ENCODE peak calls at places on chromosome 16, in six cellular contexts. One of them, this sample, is unnamed.
A peak's percentile ranks its signal among the peaks of the same experiment; 100 is the strongest.

GRCh38 chr16:57807968-57808528 is 5.8 kb upstream of the KIFC3 start:
- DNase-seq in body of pancreas: peak; percentile 92
- DNase-seq in foreskin melanocyte: no peak
- DNase-seq in skeletal muscle cell: peak; percentile 53
- DNase-seq in AG04449: peak; percentile 80
- DNase-seq in progenitor cell of endocrine pancreas: peak; percentile 27
- DNase-seq in this sample: no peak

GRCh38 chr16:49437344-49437743 is 63.7 kb downstream of the C16orf78 start:
- DNase-seq in AG04449: no peak
- DNase-seq in foreskin melanocyte: no peak
- DNase-seq in skeletal muscle cell: no peak
- DNase-seq in progenitor cell of endocrine pancreas: no peak
- DNase-seq in body of pancreas: no peak
- DNase-seq in this sample: no peak

GRCh38 chr16:58814348-58814801 is 80.3 kb upstream of the GOT2 start:
- DNase-seq in foreskin melanocyte: peak; percentile 46
- DNase-seq in AG04449: no peak
- DNase-seq in progenitor cell of endocrine pancreas: peak; percentile 21
- DNase-seq in body of pancreas: peak; percentile 34
- DNase-seq in skeletal muscle cell: no peak
- DNase-seq in this sample: no peak

GRCh38 chr16:49924078-49924477 is 68.2 kb upstream of the ZNF423 start:
- DNase-seq in foreskin melanocyte: no peak
- DNase-seq in skeletal muscle cell: no peak
- DNase-seq in body of pancreas: no peak
- DNase-seq in AG04449: no peak
- DNase-seq in progenitor cell of endocrine pancreas: no peak
- DNase-seq in this sample: no peak

GRCh38 chr16:65657556-65657955 is 535.7 kb upstream of the CDH11 start:
- DNase-seq in body of pancreas: no peak
- DNase-seq in progenitor cell of endocrine pancreas: no peak
- DNase-seq in skeletal muscle cell: no peak
- DNase-seq in AG04449: no peak
- DNase-seq in foreskin melanocyte: no peak
- DNase-seq in this sample: no peak

GRCh38 chr16:10485698-10486382 is 94.6 kb downstream of the EMP2 start:
- DNase-seq in skeletal muscle cell: no peak
- DNase-seq in AG04449: no peak
- DNase-seq in body of pancreas: no peak
- DNase-seq in progenitor cell of endocrine pancreas: no peak
- DNase-seq in foreskin melanocyte: no peak
- DNase-seq in this sample: no peak

GRCh38 chr16:55250641-55251550 is 73.1 kb upstream of the IRX6 start:
- DNase-seq in AG04449: no peak
- DNase-seq in skeletal muscle cell: no peak
- DNase-seq in foreskin melanocyte: no peak
- DNase-seq in body of pancreas: no peak
- DNase-seq in progenitor cell of endocrine pancreas: no peak
- DNase-seq in this sample: no peak

GRCh38 chr16:57627184-57627871 is 1.1 kb upstream of the ADGRG1 start:
- DNase-seq in skeletal muscle cell: peak; percentile 59
- DNase-seq in body of pancreas: no peak
- DNase-seq in progenitor cell of endocrine pancreas: no peak
- DNase-seq in foreskin melanocyte: no peak
- DNase-seq in AG04449: peak; percentile 54
- DNase-seq in this sample: no peak

GRCh38 chr16:9144106-9144505 is 52.7 kb downstream of the HAPSTR1 start:
- DNase-seq in foreskin melanocyte: no peak
- DNase-seq in skeletal muscle cell: no peak
- DNase-seq in AG04449: no peak
- DNase-seq in body of pancreas: no peak
- DNase-seq in progenitor cell of endocrine pancreas: no peak
- DNase-seq in this sample: no peak

GRCh38 chr16:15970743-15971434 is 21.5 kb downstream of the ABCC1 start:
- DNase-seq in body of pancreas: no peak
- DNase-seq in AG04449: no peak
- DNase-seq in skeletal muscle cell: no peak
- DNase-seq in foreskin melanocyte: no peak
- DNase-seq in progenitor cell of endocrine pancreas: no peak
- DNase-seq in this sample: no peak

This sample was measured in NCI-H1092.